ENCODE peak calls at places on chromosomes 13 and 19, in four cellular contexts. S is suprapubic skin, T is ascending aorta, D is heart left ventricle. A is an unnamed sample. For H3K36me3, the result is how much of the 10 kb centered on the place peaks cover.

GRCh38 chr13:36715841-36716240 is 42.0 kb downstream of the SERTM1 start:
- DNase-seq in S (no peak), T (no peak), D (no peak), A (no peak)

GRCh38 chr19:3096267-3096901 is 2.2 kb downstream of the GNA11 start:
- DNase-seq in S (peak), T (no peak), D (no peak), A (no peak)

GRCh38 chr13:73754727-73755292 is 379.4 kb downstream of the KLF12 start:
- DNase-seq in S (no peak), T (no peak), D (no peak), A (peak)

GRCh38 chr13:73142091-73142490 is 83.3 kb downstream of the KLF5 start:
- DNase-seq in S (no peak), T (no peak), D (no peak), A (no peak)

GRCh38 chr19:9856609-9857008 is 21.5 kb downstream of the PIN1 start:
- DNase-seq in S (no peak), T (no peak), D (no peak), A (no peak)

GRCh38 chr19:18660051-18660910 is 23.2 kb upstream of the CRTC1 start:
- DNase-seq in S (no peak), T (peak), D (peak), A (no peak)

GRCh38 chr19:40604647-40605200 is 3.6 kb downstream of the LTBP4 start:
- DNase-seq in S (no peak), T (no peak), D (peak), A (no peak)

GRCh38 chr19:35742121-35742724 is at the start of gene IGFLR1:
- DNase-seq in S (no peak), T (no peak), D (no peak), A (no peak)

GRCh38 chr13:30652746-30653145 is 35.0 kb downstream of the USPL1 start:
- DNase-seq in S (no peak), T (no peak), D (no peak), A (no peak)

GRCh38 chr13:108968566-108968965 is 339.2 kb downstream of the MYO16 start:
- DNase-seq in S (no peak), T (no peak), D (no peak), A (no peak)

GRCh38 chr19:2355168-2356035 is 4.7 kb upstream of the TMPRSS9 start:
- DNase-seq in S (no peak), T (no peak), D (no peak), A (no peak)

GRCh38 chr13:71873418-71874276 is 6.6 kb upstream of the DACH1 start:
- DNase-seq in S (no peak), T (no peak), D (no peak), A (no peak)

GRCh38 chr13:50071399-50071798 is 56.2 kb downstream of the KCNRG start:
- DNase-seq in S (no peak), T (no peak), D (no peak), A (no peak)

GRCh38 chr19:5961969-5962945 is 15.7 kb downstream of the RANBP3 start:
- DNase-seq in S (no peak), T (no peak), D (no peak), A (no peak)

GRCh38 chr19:53927745-53928144 is 18.7 kb downstream of the CACNG7 start:
- DNase-seq in S (no peak), T (no peak), D (no peak), A (no peak)

GRCh38 chr13:34458756-34459462 is 483.2 kb upstream of the NBEA start:
- DNase-seq in S (no peak), T (no peak), D (no peak), A (no peak)

GRCh38 chr13:80199585-80200292 is 141.2 kb downstream of the SPRY2 start:
- DNase-seq in S (no peak), T (no peak), D (no peak), A (no peak)

GRCh38 chr19:50759886-50760285 is 10.4 kb upstream of the GPR32 start:
- DNase-seq in S (no peak), T (no peak), D (no peak), A (peak)

GRCh38 chr13:25598421-25598820 is 226.6 kb downstream of the ATP8A2 start:
- DNase-seq in S (no peak), T (no peak), D (no peak), A (no peak)

GRCh38 chr19:57829316-57829715 is 783 bp upstream of the ZNF587B start:
- DNase-seq in S (no peak), T (no peak), D (no peak), A (no peak)

GRCh38 chr19:2923510-2923909 is 21.3 kb downstream of the ZNF77 start:
- DNase-seq in S (no peak), T (peak), D (no peak), A (no peak)

GRCh38 chr19:11131471-11131870 is 24.1 kb downstream of the SPC24 start:
- DNase-seq in S (no peak), T (no peak), D (no peak), A (no peak)

GRCh38 chr13:74715718-74716117 is 581.5 kb upstream of the KLF12 start:
- DNase-seq in S (no peak), T (no peak), D (no peak), A (no peak)

GRCh38 chr19:48975947-48976847 is 11.1 kb downstream of the FTL start:
- DNase-seq in S (no peak), T (no peak), D (no peak), A (peak)

DNA sequence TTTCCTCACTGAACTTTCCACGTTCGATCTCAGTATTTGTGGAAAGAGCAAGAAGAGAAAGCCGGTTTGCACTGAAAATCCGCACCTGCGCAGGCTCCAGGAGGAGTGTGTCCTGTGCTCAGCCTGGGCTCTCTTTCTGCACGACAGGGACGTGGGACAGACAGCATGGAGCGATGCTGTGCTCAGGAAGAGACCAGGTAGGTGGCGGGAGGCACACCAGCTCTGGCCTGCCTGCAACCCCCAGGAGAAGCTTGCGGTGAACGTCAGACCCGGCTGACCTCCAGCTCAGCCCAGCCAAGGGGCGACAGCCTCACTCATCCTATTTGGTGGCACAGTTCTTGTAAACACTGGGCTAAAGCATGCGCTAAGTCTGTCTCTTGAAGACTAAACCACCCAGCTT is 35.9 kb downstream of the NAXD start:
- DNase-seq in S (no peak), T (peak), D (no peak), A (no peak)
- H3K36me3 ChIP-seq in S (half or more), T (under half), D (under half), A (under half)

GRCh38 chr13:87678353-87678752 is 7.2 kb downstream of the SLITRK5 start:
- DNase-seq in S (no peak), T (no peak), D (no peak), A (no peak)

GRCh38 chr13:87677334-87678234 is 6.4 kb downstream of the SLITRK5 start:
- DNase-seq in S (no peak), T (no peak), D (no peak), A (peak)

GRCh38 chr13:87675851-87676250 is 4.7 kb downstream of the SLITRK5 start:
- DNase-seq in S (no peak), T (no peak), D (no peak), A (no peak)

GRCh38 chr13:87676254-87677042 is 5.3 kb downstream of the SLITRK5 start:
- DNase-seq in S (no peak), T (no peak), D (no peak), A (no peak)

GRCh38 chr13:87677043-87677333 is 5.8 kb downstream of the SLITRK5 start:
- DNase-seq in S (no peak), T (no peak), D (no peak), A (no peak)
- H3K4me3 ChIP-seq in S (peak), T (no peak), D (peak), A (no peak)

DNA sequence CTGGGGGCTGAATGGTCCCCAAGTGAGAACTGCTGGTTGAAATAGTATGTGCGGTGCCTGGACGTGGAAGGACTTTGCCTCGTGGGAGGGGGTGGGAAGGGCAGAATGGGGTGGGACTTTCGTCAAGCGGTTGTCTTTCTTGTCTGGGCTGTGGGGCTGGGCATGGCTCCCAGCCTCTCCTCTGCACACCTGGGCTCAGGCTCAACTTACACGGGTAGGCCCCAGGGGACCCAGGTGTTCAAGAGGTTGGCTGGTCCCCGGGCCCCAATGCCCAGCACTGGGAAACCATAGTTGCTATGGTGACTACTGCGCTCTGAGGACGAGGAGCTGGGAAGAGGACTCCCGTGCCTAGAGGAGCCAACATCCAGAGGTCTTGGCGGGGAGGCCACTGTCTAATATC is 7.3 kb downstream of the NWD1 start:
- DNase-seq in S (no peak), T (no peak), D (no peak), A (no peak)
- H3K36me3 ChIP-seq in S (under half), T (under half), D (under half), A (under half)

DNA sequence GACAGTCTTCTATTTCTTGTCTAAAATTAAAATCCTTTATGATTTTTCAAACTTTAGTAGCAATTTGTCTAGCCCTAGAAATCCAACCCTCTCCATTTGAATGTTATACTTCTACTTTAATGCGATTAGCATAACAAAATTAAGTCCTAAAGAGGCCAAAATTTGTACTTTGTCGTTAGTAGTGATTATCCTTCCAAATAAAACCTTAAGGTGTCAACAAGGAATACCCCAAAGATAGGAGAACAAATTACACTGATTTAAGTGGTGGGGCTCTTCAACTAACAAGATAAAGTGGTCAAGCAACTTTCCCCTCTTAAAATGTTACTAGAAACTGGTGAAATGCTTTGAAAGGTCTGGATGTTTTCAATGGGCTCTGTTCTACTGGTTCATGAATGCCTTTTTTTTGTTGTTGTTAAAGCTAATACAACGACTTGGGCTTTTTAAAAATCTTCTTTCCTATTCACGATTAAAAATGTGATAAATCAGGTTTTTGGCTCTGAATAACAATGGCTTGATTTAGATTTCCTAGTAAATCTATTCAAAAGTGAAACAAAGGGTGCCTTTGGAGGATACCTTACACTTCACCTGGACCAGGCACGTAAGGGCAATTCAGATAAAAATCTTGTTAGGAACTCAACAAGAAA is 3.3 kb downstream of the SOX21 start:
- DNase-seq in S (no peak), T (no peak), D (no peak), A (no peak)
- H3K4me3 ChIP-seq in S (no peak), T (no peak), D (no peak), A (no peak)

GRCh38 chr19:7870571-7871279 is 3.5 kb downstream of the PRR36 start:
- DNase-seq in S (no peak), T (no peak), D (peak), A (peak)

GRCh38 chr19:7868326-7868670 is 5.9 kb downstream of the PRR36 start:
- DNase-seq in S (no peak), T (no peak), D (no peak), A (no peak)

GRCh38 chr19:7869910-7870511 is 4.2 kb downstream of the PRR36 start:
- DNase-seq in S (no peak), T (no peak), D (peak), A (peak)

GRCh38 chr19:7868671-7869452 is 5.3 kb downstream of the PRR36 start:
- DNase-seq in S (no peak), T (peak), D (peak), A (no peak)

GRCh38 chr19:7869453-7869909 is 4.7 kb downstream of the PRR36 start:
- DNase-seq in S (no peak), T (no peak), D (peak), A (no peak)
- H3K36me3 ChIP-seq in S (under half), T (under half), D (under half), A (under half)

GRCh38 chr19:29525901-29526729 is at the start of gene VSTM2B:
- DNase-seq in S (no peak), T (no peak), D (peak), A (no peak)
- H3K4me3 ChIP-seq in S (peak), T (peak), D (peak), A (no peak)